ENCODE peak calls at places on chromosomes 5 and 9, in seven cellular contexts. One of them, this sample, is unnamed.

GRCh38 chr9:99905833-99906402 is 536 bp upstream of the STX17 start:
- DNase-seq in kidney epithelial cell: no peak
- DNase-seq in astrocyte of the spinal cord: peak
- DNase-seq in cardiac muscle cell: peak
- DNase-seq in NAMALWA: peak
- DNase-seq in KG1: no peak
- DNase-seq in HCEC 1CT: no peak
- DNase-seq in this sample: no peak

GRCh38 chr9:37784640-37785483 is at the start of gene EXOSC3:
- DNase-seq in kidney epithelial cell: peak
- DNase-seq in astrocyte of the spinal cord: peak
- DNase-seq in cardiac muscle cell: peak
- DNase-seq in NAMALWA: peak
- DNase-seq in KG1: peak
- DNase-seq in HCEC 1CT: peak
- DNase-seq in this sample: peak

GRCh38 chr9:33159058-33159759 is 7.9 kb downstream of the B4GALT1 start:
- DNase-seq in kidney epithelial cell: no peak
- DNase-seq in astrocyte of the spinal cord: peak
- DNase-seq in cardiac muscle cell: peak
- DNase-seq in NAMALWA: peak
- DNase-seq in KG1: peak
- DNase-seq in HCEC 1CT: peak
- DNase-seq in this sample: peak

GRCh38 chr9:130887494-130888144 is 9.0 kb downstream of the QRFP start:
- DNase-seq in kidney epithelial cell: no peak
- DNase-seq in astrocyte of the spinal cord: no peak
- DNase-seq in cardiac muscle cell: no peak
- DNase-seq in NAMALWA: no peak
- DNase-seq in KG1: no peak
- DNase-seq in HCEC 1CT: no peak
- DNase-seq in this sample: no peak

GRCh38 chr5:122101636-122102285 is 23.7 kb upstream of the LOX start:
- DNase-seq in kidney epithelial cell: no peak
- DNase-seq in astrocyte of the spinal cord: peak
- DNase-seq in cardiac muscle cell: peak
- DNase-seq in NAMALWA: peak
- DNase-seq in KG1: no peak
- DNase-seq in HCEC 1CT: peak
- DNase-seq in this sample: no peak

GRCh38 chr5:43469671-43470396 is 13.8 kb downstream of the TMEM267 start:
- DNase-seq in kidney epithelial cell: no peak
- DNase-seq in astrocyte of the spinal cord: no peak
- DNase-seq in cardiac muscle cell: no peak
- DNase-seq in NAMALWA: no peak
- DNase-seq in KG1: no peak
- DNase-seq in HCEC 1CT: no peak
- DNase-seq in this sample: no peak

GRCh38 chr5:149563461-149563860 is 12.2 kb upstream of the CSNK1A1 start:
- DNase-seq in kidney epithelial cell: no peak
- DNase-seq in astrocyte of the spinal cord: no peak
- DNase-seq in cardiac muscle cell: peak
- DNase-seq in NAMALWA: no peak
- DNase-seq in KG1: no peak
- DNase-seq in HCEC 1CT: peak
- DNase-seq in this sample: no peak

GRCh38 chr5:82707741-82708140 is 369.5 kb downstream of the TMEM167A start:
- DNase-seq in kidney epithelial cell: peak
- DNase-seq in astrocyte of the spinal cord: peak
- DNase-seq in cardiac muscle cell: no peak
- DNase-seq in NAMALWA: no peak
- DNase-seq in KG1: no peak
- DNase-seq in HCEC 1CT: no peak
- DNase-seq in this sample: no peak

GRCh38 chr9:93594041-93594756 is 17.8 kb downstream of the PHF2 start:
- DNase-seq in kidney epithelial cell: no peak
- DNase-seq in astrocyte of the spinal cord: no peak
- DNase-seq in cardiac muscle cell: no peak
- DNase-seq in NAMALWA: no peak
- DNase-seq in KG1: no peak
- DNase-seq in HCEC 1CT: no peak
- DNase-seq in this sample: peak

GRCh38 chr9:94771096-94771495 is 44.6 kb downstream of the AOPEP start:
- DNase-seq in kidney epithelial cell: no peak
- DNase-seq in astrocyte of the spinal cord: no peak
- DNase-seq in cardiac muscle cell: no peak
- DNase-seq in NAMALWA: no peak
- DNase-seq in KG1: no peak
- DNase-seq in HCEC 1CT: no peak
- DNase-seq in this sample: no peak

GRCh38 chr5:10034008-10034407 is 215.7 kb downstream of the ATPSCKMT start:
- DNase-seq in kidney epithelial cell: no peak
- DNase-seq in astrocyte of the spinal cord: no peak
- DNase-seq in cardiac muscle cell: peak
- DNase-seq in NAMALWA: no peak
- DNase-seq in KG1: no peak
- DNase-seq in HCEC 1CT: no peak
- DNase-seq in this sample: peak

GRCh38 chr9:88538311-88539085 is 3.5 kb downstream of the NXNL2 start:
- DNase-seq in kidney epithelial cell: peak
- DNase-seq in astrocyte of the spinal cord: no peak
- DNase-seq in cardiac muscle cell: no peak
- DNase-seq in NAMALWA: peak
- DNase-seq in KG1: no peak
- DNase-seq in HCEC 1CT: no peak
- DNase-seq in this sample: no peak

GRCh38 chr9:123150708-123151503 is 117.4 kb downstream of the GPR21 start:
- DNase-seq in kidney epithelial cell: no peak
- DNase-seq in astrocyte of the spinal cord: no peak
- DNase-seq in cardiac muscle cell: peak
- DNase-seq in NAMALWA: no peak
- DNase-seq in KG1: no peak
- DNase-seq in HCEC 1CT: peak
- DNase-seq in this sample: no peak

GRCh38 chr5:87361536-87362213 is 51.1 kb downstream of the CCNH start:
- DNase-seq in kidney epithelial cell: no peak
- DNase-seq in astrocyte of the spinal cord: no peak
- DNase-seq in cardiac muscle cell: peak
- DNase-seq in NAMALWA: no peak
- DNase-seq in KG1: no peak
- DNase-seq in HCEC 1CT: no peak
- DNase-seq in this sample: no peak

GRCh38 chr5:74767579-74767913 is 497 bp downstream of the NSA2 start:
- DNase-seq in kidney epithelial cell: no peak
- DNase-seq in astrocyte of the spinal cord: no peak
- DNase-seq in cardiac muscle cell: peak
- DNase-seq in NAMALWA: peak
- DNase-seq in KG1: no peak
- DNase-seq in HCEC 1CT: peak
- DNase-seq in this sample: no peak

GRCh38 chr9:6564868-6565267 is 80.7 kb downstream of the GLDC start:
- DNase-seq in kidney epithelial cell: no peak
- DNase-seq in astrocyte of the spinal cord: peak
- DNase-seq in cardiac muscle cell: peak
- DNase-seq in NAMALWA: no peak
- DNase-seq in KG1: no peak
- DNase-seq in HCEC 1CT: no peak
- DNase-seq in this sample: no peak

GRCh38 chr5:176695073-176695472 is 47.8 kb downstream of the TSPAN17 start:
- DNase-seq in kidney epithelial cell: no peak
- DNase-seq in astrocyte of the spinal cord: no peak
- DNase-seq in cardiac muscle cell: no peak
- DNase-seq in NAMALWA: no peak
- DNase-seq in KG1: no peak
- DNase-seq in HCEC 1CT: no peak
- DNase-seq in this sample: no peak

GRCh38 chr9:133844876-133845658 is 106.9 kb upstream of the SARDH start:
- DNase-seq in kidney epithelial cell: no peak
- DNase-seq in astrocyte of the spinal cord: peak
- DNase-seq in cardiac muscle cell: peak
- DNase-seq in NAMALWA: no peak
- DNase-seq in KG1: no peak
- DNase-seq in HCEC 1CT: no peak
- DNase-seq in this sample: peak

GRCh38 chr5:113678924-113679575 is 165.6 kb downstream of the YTHDC2 start:
- DNase-seq in kidney epithelial cell: no peak
- DNase-seq in astrocyte of the spinal cord: peak
- DNase-seq in cardiac muscle cell: peak
- DNase-seq in NAMALWA: peak
- DNase-seq in KG1: peak
- DNase-seq in HCEC 1CT: peak
- DNase-seq in this sample: no peak

GRCh38 chr5:140881889-140882590 is at the start of gene PCDHA13:
- DNase-seq in kidney epithelial cell: no peak
- DNase-seq in astrocyte of the spinal cord: no peak
- DNase-seq in cardiac muscle cell: peak
- DNase-seq in NAMALWA: no peak
- DNase-seq in KG1: no peak
- DNase-seq in HCEC 1CT: no peak
- DNase-seq in this sample: no peak